ENCODE peak calls at places on chromosomes 4 and X, in five cellular contexts. One of them, this sample, is unnamed.

GRCh38 chrX:52574416-52575275 is 57.8 kb upstream of the XAGE1B start:
- DNase-seq in neural progenitor cell: peak
- DNase-seq in GM23248: peak
- DNase-seq in HCT116: peak
- DNase-seq in PC-3: peak
- DNase-seq in this sample: peak

GRCh38 chr4:76990288-76991080 is 40.9 kb downstream of the SEPTIN11 start:
- DNase-seq in neural progenitor cell: no peak
- DNase-seq in HCT116: no peak
- DNase-seq in PC-3: no peak
- DNase-seq in GM23248: peak
- DNase-seq in this sample: no peak

GRCh38 chrX:49100704-49101628 is 21.3 kb upstream of the WDR45 start:
- DNase-seq in GM23248: peak
- DNase-seq in neural progenitor cell: peak
- DNase-seq in HCT116: peak
- DNase-seq in PC-3: peak
- DNase-seq in this sample: peak

GRCh38 chr4:54657556-54658313 is at the start of gene KIT:
- DNase-seq in neural progenitor cell: peak
- DNase-seq in GM23248: peak
- DNase-seq in HCT116: no peak
- DNase-seq in PC-3: no peak
- DNase-seq in this sample: peak

GRCh38 chrX:74291964-74292891 is 11.8 kb upstream of the ZCCHC13 start:
- DNase-seq in HCT116: peak
- DNase-seq in GM23248: peak
- DNase-seq in neural progenitor cell: peak
- DNase-seq in PC-3: peak
- DNase-seq in this sample: peak

GRCh38 chr4:26288308-26288982 is 32.4 kb upstream of the RBPJ start:
- DNase-seq in neural progenitor cell: no peak
- DNase-seq in GM23248: peak
- DNase-seq in HCT116: no peak
- DNase-seq in PC-3: peak
- DNase-seq in this sample: no peak

GRCh38 chr4:99816611-99817309 is at the start of gene DAPP1:
- DNase-seq in HCT116: no peak
- DNase-seq in GM23248: no peak
- DNase-seq in PC-3: peak
- DNase-seq in neural progenitor cell: no peak
- DNase-seq in this sample: peak

GRCh38 chrX:71081348-71082148 is 13.4 kb upstream of the SNX12 start:
- DNase-seq in HCT116: no peak
- DNase-seq in PC-3: peak
- DNase-seq in neural progenitor cell: no peak
- DNase-seq in GM23248: peak
- DNase-seq in this sample: no peak

GRCh38 chrX:13009844-13010243 is 34.6 kb downstream of the FAM9C start:
- DNase-seq in GM23248: peak
- DNase-seq in HCT116: no peak
- DNase-seq in neural progenitor cell: no peak
- DNase-seq in PC-3: peak
- DNase-seq in this sample: no peak

GRCh38 chrX:69424161-69424560 is 80.0 kb upstream of the NALF2 start:
- DNase-seq in PC-3: peak
- DNase-seq in GM23248: peak
- DNase-seq in neural progenitor cell: peak
- DNase-seq in HCT116: peak
- DNase-seq in this sample: peak

GRCh38 chrX:68699960-68700746 is 52.7 kb downstream of the STARD8 start:
- DNase-seq in HCT116: no peak
- DNase-seq in PC-3: no peak
- DNase-seq in neural progenitor cell: no peak
- DNase-seq in GM23248: peak
- DNase-seq in this sample: no peak

GRCh38 chr4:137655286-137655685 is 123.0 kb upstream of the PCDH18 start:
- DNase-seq in HCT116: no peak
- DNase-seq in PC-3: no peak
- DNase-seq in neural progenitor cell: no peak
- DNase-seq in GM23248: no peak
- DNase-seq in this sample: no peak
- TF ChIP-seq EZH2phosphoT487 in HCT116: no peak
- TF ChIP-seq EZH2phosphoT487 in PC-3: no peak
- TF ChIP-seq EZH2phosphoT487 in neural progenitor cell: no peak
- TF ChIP-seq EZH2phosphoT487 in GM23248: no peak
- TF ChIP-seq EZH2phosphoT487 in this sample: no peak

GRCh38 chr4:165700855-165701254 is 172.2 kb upstream of the TLL1 start:
- DNase-seq in HCT116: peak
- DNase-seq in neural progenitor cell: no peak
- DNase-seq in GM23248: no peak
- DNase-seq in PC-3: peak
- DNase-seq in this sample: no peak
- TF ChIP-seq EZH2phosphoT487 in HCT116: no peak
- TF ChIP-seq EZH2phosphoT487 in neural progenitor cell: no peak
- TF ChIP-seq EZH2phosphoT487 in GM23248: no peak
- TF ChIP-seq EZH2phosphoT487 in PC-3: no peak
- TF ChIP-seq EZH2phosphoT487 in this sample: no peak

GRCh38 chrX:46575991-46576392 is 2.4 kb downstream of the CHST7 start:
- DNase-seq in GM23248: peak
- DNase-seq in PC-3: peak
- DNase-seq in neural progenitor cell: peak
- DNase-seq in HCT116: no peak
- DNase-seq in this sample: no peak
- TF ChIP-seq EZH2phosphoT487 in GM23248: no peak
- TF ChIP-seq EZH2phosphoT487 in PC-3: no peak
- TF ChIP-seq EZH2phosphoT487 in neural progenitor cell: no peak
- TF ChIP-seq EZH2phosphoT487 in HCT116: no peak
- TF ChIP-seq EZH2phosphoT487 in this sample: no peak

DNA sequence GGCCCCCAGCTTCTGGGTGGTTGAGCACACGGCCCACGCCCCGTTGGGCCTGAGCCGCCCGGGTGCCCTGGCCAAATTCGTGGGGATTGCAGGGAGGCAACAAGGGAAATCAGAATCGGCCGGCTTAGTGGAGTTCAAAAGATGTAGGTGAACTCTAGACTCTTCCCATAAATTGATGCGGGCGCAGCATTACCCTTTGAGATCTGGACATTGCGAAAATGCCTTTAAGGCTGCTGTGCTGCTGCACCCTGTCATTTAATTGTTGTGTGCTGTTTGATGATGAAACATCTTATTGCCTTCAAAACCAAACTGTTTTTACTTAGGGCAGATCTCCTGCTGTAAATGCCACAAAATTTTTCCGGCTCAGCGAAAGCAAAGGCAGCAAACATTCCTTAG is 409 bp upstream of the MPP1 start:
- DNase-seq in HCT116: no peak
- DNase-seq in neural progenitor cell: no peak
- DNase-seq in GM23248: peak
- DNase-seq in PC-3: no peak
- DNase-seq in this sample: no peak
- TF ChIP-seq EZH2phosphoT487 in HCT116: no peak
- TF ChIP-seq EZH2phosphoT487 in neural progenitor cell: no peak
- TF ChIP-seq EZH2phosphoT487 in GM23248: no peak
- TF ChIP-seq EZH2phosphoT487 in PC-3: no peak
- TF ChIP-seq EZH2phosphoT487 in this sample: no peak

DNA sequence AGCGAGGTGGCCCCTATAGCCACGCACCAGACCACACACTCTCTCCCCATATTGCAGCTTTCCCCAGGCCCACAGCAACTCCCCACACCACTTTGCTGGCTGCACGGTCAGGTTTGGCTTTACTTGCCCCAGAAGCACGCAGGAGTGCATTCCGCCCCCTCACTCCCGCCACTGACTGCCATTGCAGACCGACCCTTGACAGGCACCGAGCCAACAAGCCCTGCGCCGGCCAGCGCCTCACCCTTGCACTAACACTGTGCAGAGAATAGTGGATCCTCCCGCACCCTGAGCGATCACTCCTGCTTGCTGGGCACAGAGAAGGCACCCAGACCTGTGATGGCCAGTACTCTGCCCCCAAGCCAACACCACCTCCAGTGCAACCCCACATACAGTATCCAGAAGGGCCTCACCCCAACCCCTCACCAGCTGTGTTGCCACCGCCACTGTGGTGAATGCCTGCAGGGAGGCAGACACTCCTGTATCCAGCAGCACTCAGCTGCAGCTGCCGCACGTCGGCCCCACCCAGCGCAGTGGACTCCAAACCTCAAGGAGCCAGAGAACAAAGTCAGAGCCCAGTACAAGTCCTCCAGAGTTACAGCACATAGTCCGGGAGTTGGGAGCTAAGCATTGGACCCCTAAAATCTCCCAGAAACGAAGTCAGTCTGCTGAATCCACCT is 28.6 kb upstream of the DIAPH2 start:
- DNase-seq in HCT116: no peak
- DNase-seq in GM23248: no peak
- DNase-seq in PC-3: no peak
- DNase-seq in neural progenitor cell: no peak
- DNase-seq in this sample: no peak
- TF ChIP-seq EZH2phosphoT487 in HCT116: no peak
- TF ChIP-seq EZH2phosphoT487 in GM23248: no peak
- TF ChIP-seq EZH2phosphoT487 in PC-3: no peak
- TF ChIP-seq EZH2phosphoT487 in neural progenitor cell: no peak
- TF ChIP-seq EZH2phosphoT487 in this sample: no peak

DNA sequence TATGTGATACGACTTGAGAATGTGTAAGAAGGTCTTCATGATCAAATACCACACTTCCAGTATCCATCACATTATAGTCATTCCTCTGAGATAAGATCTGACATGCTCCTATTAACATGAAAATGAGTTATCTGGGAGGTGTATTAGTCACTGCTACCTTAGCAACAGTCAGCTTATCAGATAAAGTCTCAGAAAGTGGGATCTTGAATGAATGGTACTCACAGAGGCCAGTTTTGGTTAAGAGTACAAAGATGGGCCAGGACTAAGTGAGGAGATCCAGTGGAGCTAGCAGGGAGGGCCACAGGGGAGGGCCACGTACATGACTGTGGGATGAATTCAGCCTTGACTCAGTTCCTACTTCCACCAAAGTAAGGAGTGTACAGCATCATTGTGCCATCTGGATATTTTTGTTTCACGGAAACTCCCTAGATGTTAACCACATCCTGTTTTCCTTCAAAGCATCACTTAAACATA is 116.8 kb downstream of the SPCS3 start:
- DNase-seq in GM23248: peak
- DNase-seq in neural progenitor cell: no peak
- DNase-seq in HCT116: no peak
- DNase-seq in PC-3: peak
- DNase-seq in this sample: no peak
- TF ChIP-seq EZH2phosphoT487 in GM23248: no peak
- TF ChIP-seq EZH2phosphoT487 in neural progenitor cell: no peak
- TF ChIP-seq EZH2phosphoT487 in HCT116: no peak
- TF ChIP-seq EZH2phosphoT487 in PC-3: no peak
- TF ChIP-seq EZH2phosphoT487 in this sample: no peak

GRCh38 chrX:113741744-113742143 is 842.1 kb upstream of the HTR2C start:
- DNase-seq in neural progenitor cell: peak
- DNase-seq in GM23248: peak
- DNase-seq in PC-3: peak
- DNase-seq in HCT116: peak
- DNase-seq in this sample: peak
- TF ChIP-seq EZH2phosphoT487 in neural progenitor cell: no peak
- TF ChIP-seq EZH2phosphoT487 in GM23248: no peak
- TF ChIP-seq EZH2phosphoT487 in PC-3: no peak
- TF ChIP-seq EZH2phosphoT487 in HCT116: no peak
- TF ChIP-seq EZH2phosphoT487 in this sample: no peak

GRCh38 chrX:112651766-112652165 is 28.0 kb downstream of the LHFPL1 start:
- DNase-seq in PC-3: no peak
- DNase-seq in HCT116: no peak
- DNase-seq in GM23248: peak
- DNase-seq in neural progenitor cell: no peak
- DNase-seq in this sample: no peak
- TF ChIP-seq EZH2phosphoT487 in PC-3: no peak
- TF ChIP-seq EZH2phosphoT487 in HCT116: no peak
- TF ChIP-seq EZH2phosphoT487 in GM23248: no peak
- TF ChIP-seq EZH2phosphoT487 in neural progenitor cell: no peak
- TF ChIP-seq EZH2phosphoT487 in this sample: no peak